ENCODE peak calls at places on chromosome 12, in seven cellular contexts. One of them, this sample, is unnamed.
A peak's percentile ranks its signal among the peaks of the same experiment; 100 is the strongest.

GRCh38 chr12:52501490-52501889 is 8.4 kb upstream of the KRT6A start:
- DNase-seq in left cardiac atrium: no peak
- DNase-seq in astrocyte: no peak
- DNase-seq in GM23338: no peak
- DNase-seq in H4: peak; percentile 55
- DNase-seq in GM18507: no peak
- DNase-seq in COR-L47: no peak
- DNase-seq in this sample: no peak

GRCh38 chr12:72133497-72134055 is 138.6 kb upstream of the TRHDE start:
- DNase-seq in left cardiac atrium: no peak
- DNase-seq in astrocyte: no peak
- DNase-seq in GM23338: peak; percentile 32
- DNase-seq in H4: no peak
- DNase-seq in GM18507: no peak
- DNase-seq in COR-L47: peak; percentile 5
- DNase-seq in this sample: peak; percentile 3

GRCh38 chr12:46419675-46420074 is 47.1 kb upstream of the SLC38A2 start:
- DNase-seq in left cardiac atrium: no peak
- DNase-seq in astrocyte: no peak
- DNase-seq in GM23338: no peak
- DNase-seq in H4: no peak
- DNase-seq in GM18507: no peak
- DNase-seq in COR-L47: no peak
- DNase-seq in this sample: no peak

GRCh38 chr12:47085815-47086252 is 6.1 kb upstream of the AMIGO2 start:
- DNase-seq in left cardiac atrium: no peak
- DNase-seq in astrocyte: peak; percentile 81
- DNase-seq in GM23338: peak; percentile 31
- DNase-seq in H4: peak; percentile 87
- DNase-seq in GM18507: no peak
- DNase-seq in COR-L47: peak; percentile 46
- DNase-seq in this sample: no peak

GRCh38 chr12:75725505-75726120 is 214.2 kb upstream of the KRR1 start:
- DNase-seq in left cardiac atrium: no peak
- DNase-seq in astrocyte: peak; percentile 71
- DNase-seq in GM23338: no peak
- DNase-seq in H4: peak; percentile 59
- DNase-seq in GM18507: no peak
- DNase-seq in COR-L47: peak; percentile 35
- DNase-seq in this sample: no peak

GRCh38 chr12:46388427-46388992 is 15.9 kb upstream of the SLC38A2 start:
- DNase-seq in left cardiac atrium: no peak
- DNase-seq in astrocyte: peak; percentile 95
- DNase-seq in GM23338: no peak
- DNase-seq in H4: no peak
- DNase-seq in GM18507: no peak
- DNase-seq in COR-L47: no peak
- DNase-seq in this sample: no peak

GRCh38 chr12:44464180-44464579 is 411.9 kb downstream of the NELL2 start:
- DNase-seq in left cardiac atrium: no peak
- DNase-seq in astrocyte: no peak
- DNase-seq in GM23338: peak; percentile 37
- DNase-seq in H4: no peak
- DNase-seq in GM18507: no peak
- DNase-seq in COR-L47: no peak
- DNase-seq in this sample: peak; percentile 87

GRCh38 chr12:50458606-50459005 is 46.2 kb upstream of the DIP2B start:
- DNase-seq in left cardiac atrium: no peak
- DNase-seq in astrocyte: peak; percentile 64
- DNase-seq in GM23338: no peak
- DNase-seq in H4: no peak
- DNase-seq in GM18507: no peak
- DNase-seq in COR-L47: no peak
- DNase-seq in this sample: no peak

GRCh38 chr12:47736877-47737676 is 11.8 kb upstream of the ENDOU start:
- DNase-seq in left cardiac atrium: peak; percentile 91
- DNase-seq in astrocyte: peak; percentile 15
- DNase-seq in GM23338: no peak
- DNase-seq in H4: no peak
- DNase-seq in GM18507: no peak
- DNase-seq in COR-L47: no peak
- DNase-seq in this sample: no peak

GRCh38 chr12:125075-125474 is 58.5 kb downstream of the IQSEC3 start:
- DNase-seq in left cardiac atrium: no peak
- DNase-seq in astrocyte: no peak
- DNase-seq in GM23338: no peak
- DNase-seq in H4: no peak
- DNase-seq in GM18507: no peak
- DNase-seq in COR-L47: no peak
- DNase-seq in this sample: no peak

GRCh38 chr12:122106891-122107660 is 28.5 kb downstream of the MLXIP start:
- DNase-seq in left cardiac atrium: peak; percentile 60
- DNase-seq in astrocyte: peak; percentile 91
- DNase-seq in GM23338: no peak
- DNase-seq in H4: no peak
- DNase-seq in GM18507: no peak
- DNase-seq in COR-L47: peak; percentile 69
- DNase-seq in this sample: no peak

GRCh38 chr12:77122236-77122635 is 56.9 kb upstream of the E2F7 start:
- DNase-seq in left cardiac atrium: peak; percentile 16
- DNase-seq in astrocyte: peak; percentile 98
- DNase-seq in GM23338: no peak
- DNase-seq in H4: peak; percentile 72
- DNase-seq in GM18507: no peak
- DNase-seq in COR-L47: no peak
- DNase-seq in this sample: no peak

GRCh38 chr12:127750076-127750840 is 516.7 kb upstream of the TMEM132C start:
- DNase-seq in left cardiac atrium: no peak
- DNase-seq in astrocyte: peak; percentile 58
- DNase-seq in GM23338: no peak
- DNase-seq in H4: no peak
- DNase-seq in GM18507: no peak
- DNase-seq in COR-L47: no peak
- DNase-seq in this sample: no peak

GRCh38 chr12:93572712-93573551 is 457 bp downstream of the SOCS2 start:
- DNase-seq in left cardiac atrium: peak; percentile 48
- DNase-seq in astrocyte: peak; percentile 34
- DNase-seq in GM23338: peak; percentile 79
- DNase-seq in H4: no peak
- DNase-seq in GM18507: no peak
- DNase-seq in COR-L47: peak; percentile 1
- DNase-seq in this sample: peak; percentile 53

GRCh38 chr12:67649165-67650126 is 901 bp downstream of the DYRK2 start:
- DNase-seq in left cardiac atrium: peak; percentile 48
- DNase-seq in astrocyte: no peak
- DNase-seq in GM23338: peak; percentile 32
- DNase-seq in H4: no peak
- DNase-seq in GM18507: peak; percentile 5
- DNase-seq in COR-L47: peak; percentile 47
- DNase-seq in this sample: peak; percentile 57

This sample was measured in neural progenitor cell.